ENCODE peak calls at places on chromosomes 12 and 14, in nine cellular contexts. X is substantia nigra; D is 8988T; C is dermis blood vessel endothelial cell; P is central memory CD8-positive, alpha-beta T cell; M is NCI-H2171 treated with DMSO at 0.1 percent for 48 hours; I is left cardiac atrium; Z is caudate nucleus; W is activated CD4-positive, alpha-beta T cell treated with anti-CD3 and anti-CD28 coated beads for 1 hour. K is an unnamed sample.

GRCh38 chr14:25833341-25834121 is 764.3 kb downstream of the NOVA1 start:
- DNase-seq in X (peak), D (no peak), C (peak), P (no peak), M (peak), I (no peak), Z (peak), W (no peak), K (peak)

GRCh38 chr12:132606927-132607326 is 3.5 kb downstream of the LRCOL1 start:
- DNase-seq in X (no peak), D (no peak), C (no peak), P (no peak), M (no peak), I (no peak), Z (no peak), W (no peak), K (no peak)

GRCh38 chr14:93736378-93737014 is 51.8 kb downstream of the PRIMA1 start:
- DNase-seq in X (no peak), D (peak), C (no peak), P (no peak), M (no peak), I (no peak), Z (no peak), W (no peak), K (no peak)

GRCh38 chr12:68899251-68899771 is 33.7 kb downstream of the CPM start:
- DNase-seq in X (no peak), D (no peak), C (no peak), P (no peak), M (peak), I (peak), Z (no peak), W (no peak), K (peak)

GRCh38 chr12:55681142-55682077 is 26.3 kb downstream of the ITGA7 start:
- DNase-seq in X (no peak), D (peak), C (peak), P (no peak), M (peak), I (peak), Z (peak), W (no peak), K (peak)

GRCh38 chr12:93402333-93403311 is 24.9 kb downstream of the NUDT4 start:
- DNase-seq in X (no peak), D (no peak), C (no peak), P (no peak), M (no peak), I (no peak), Z (no peak), W (no peak), K (no peak)

GRCh38 chr12:13288937-13289643 is 92.6 kb downstream of the EMP1 start:
- DNase-seq in X (no peak), D (no peak), C (no peak), P (no peak), M (no peak), I (no peak), Z (no peak), W (no peak), K (no peak)

GRCh38 chr12:89947437-89948265 is 239.0 kb upstream of the ATP2B1 start:
- DNase-seq in X (no peak), D (no peak), C (peak), P (no peak), M (no peak), I (no peak), Z (no peak), W (no peak), K (peak)

GRCh38 chr12:7937867-7938506 is 2.0 kb upstream of the SLC2A3 start:
- DNase-seq in X (no peak), D (no peak), C (peak), P (no peak), M (peak), I (no peak), Z (no peak), W (no peak), K (no peak)

K was measured in epithelial cell of esophagus.